ENCODE peak calls at places on chromosomes 1 and 21, in nine cellular contexts. I is HCT116, P is small intestine, U is HepG2, S is spleen, N is sigmoid colon, H is lower leg skin, C is mesendoderm, W is astrocyte of the spinal cord. K is an unnamed sample.

GRCh38 chr1:184260382-184260781 is 126.4 kb upstream of the C1orf21 start:
- DNase-seq in N (no peak), P (no peak), I (no peak), U (no peak), H (no peak), C (no peak), S (no peak), W (peak), K (peak)

GRCh38 chr1:204319462-204319861 is 40.3 kb downstream of the PLEKHA6 start:
- DNase-seq in I (peak), U (no peak), W (peak), P (no peak), C (peak), N (no peak), H (no peak), S (no peak), K (peak)

GRCh38 chr21:31213787-31214186 is 130.3 kb downstream of the TIAM1 start:
- DNase-seq in H (no peak), I (no peak), N (no peak), W (no peak), P (peak), S (no peak), C (no peak), U (no peak), K (peak)

GRCh38 chr1:209766051-209766450 is 10.2 kb downstream of the TRAF3IP3 start:
- DNase-seq in H (no peak), C (no peak), W (no peak), I (no peak), U (no peak), N (no peak), S (no peak), P (no peak), K (no peak)

GRCh38 chr1:185453496-185454192 is 136.6 kb upstream of the IVNS1ABP start:
- DNase-seq in W (peak), I (no peak), H (no peak), P (no peak), C (no peak), U (no peak), S (no peak), N (no peak), K (peak)

GRCh38 chr1:156126043-156126700 is 11.7 kb downstream of the LMNA start:
- DNase-seq in H (peak), C (peak), S (peak), I (peak), W (peak), N (peak), U (peak), P (peak), K (peak)

GRCh38 chr1:51519857-51520699 is 1.0 kb upstream of the EPS15 start:
- DNase-seq in S (no peak), H (no peak), U (no peak), N (no peak), C (no peak), P (peak), W (peak), I (no peak), K (peak)

GRCh38 chr1:181680332-181680731 is 197.0 kb downstream of the CACNA1E start:
- DNase-seq in W (no peak), P (no peak), I (no peak), S (no peak), H (no peak), U (no peak), N (no peak), C (no peak), K (no peak)

GRCh38 chr1:26949926-26950319 is 10.3 kb downstream of the KDF1 start:
- DNase-seq in H (no peak), P (peak), C (no peak), W (no peak), N (no peak), I (no peak), S (peak), U (no peak), K (no peak)

GRCh38 chr1:16122916-16123315 is 33.0 kb downstream of the EPHA2 start:
- DNase-seq in N (peak), W (peak), H (peak), S (peak), I (no peak), C (no peak), P (no peak), U (no peak), K (peak)

GRCh38 chr1:226965581-226966440 is 25.7 kb downstream of the COQ8A start:
- DNase-seq in C (no peak), U (no peak), I (no peak), H (no peak), S (no peak), P (no peak), W (no peak), N (peak), K (no peak)

GRCh38 chr1:202618387-202619022 is 91.7 kb downstream of the SYT2 start:
- DNase-seq in H (no peak), N (no peak), I (no peak), W (peak), U (no peak), P (no peak), S (peak), C (peak), K (peak)

GRCh38 chr21:46424062-46424591 is 34.6 kb upstream of the DIP2A start:
- DNase-seq in U (no peak), C (peak), P (no peak), I (no peak), H (no peak), W (no peak), S (peak), N (no peak), K (no peak)

GRCh38 chr1:233613252-233614172 is at the start of gene KCNK1:
- DNase-seq in N (peak), W (peak), P (peak), H (peak), S (no peak), U (no peak), I (peak), C (peak), K (peak)

GRCh38 chr1:8717148-8717547 is 100.3 kb downstream of the RERE start:
- DNase-seq in S (no peak), C (no peak), P (no peak), N (no peak), H (no peak), I (no peak), W (no peak), U (no peak), K (no peak)

GRCh38 chr1:10900265-10900651 is 103.8 kb upstream of the CASZ1 start:
- DNase-seq in P (no peak), U (no peak), C (peak), H (no peak), N (no peak), W (no peak), I (no peak), S (no peak), K (no peak)

GRCh38 chr1:29981586-29982239 is 741.7 kb downstream of the MATN1 start:
- DNase-seq in S (no peak), C (no peak), P (no peak), H (no peak), W (no peak), N (no peak), U (no peak), I (no peak), K (no peak)

GRCh38 chr21:21268061-21268471 is 269.9 kb downstream of the NCAM2 start:
- DNase-seq in U (no peak), P (no peak), W (peak), I (no peak), C (peak), N (no peak), H (no peak), S (no peak), K (peak)

GRCh38 chr1:113610372-113610771 is 148.9 kb downstream of the PHTF1 start:
- DNase-seq in I (no peak), W (no peak), P (no peak), C (no peak), U (no peak), S (no peak), H (no peak), N (no peak), K (no peak)

GRCh38 chr1:196317535-196318522 is 290.4 kb downstream of the KCNT2 start:
- DNase-seq in C (peak), H (no peak), P (peak), I (peak), U (peak), S (no peak), N (no peak), W (peak), K (peak)

GRCh38 chr1:61132176-61133047 is 50.1 kb downstream of the NFIA start:
- DNase-seq in P (no peak), U (no peak), S (no peak), H (no peak), I (no peak), N (no peak), C (no peak), W (peak), K (peak)
- H3K4me3 ChIP-seq in P (no peak), U (no peak), S (no peak), H (no peak), I (no peak), N (no peak), C (no peak), W (no peak), K (peak)

GRCh38 chr1:116762781-116763115 is 8.5 kb downstream of the CD2 start:
- DNase-seq in W (no peak), N (no peak), U (no peak), S (peak), H (no peak), C (no peak), I (no peak), P (no peak), K (no peak)
- H3K4me3 ChIP-seq in W (no peak), N (no peak), U (no peak), S (no peak), H (no peak), C (no peak), I (no peak), P (no peak), K (no peak)

GRCh38 chr21:15050588-15051377 is 14.0 kb downstream of the NRIP1 start:
- DNase-seq in N (no peak), H (no peak), C (peak), P (peak), S (peak), W (no peak), I (no peak), U (no peak), K (no peak)

GRCh38 chr21:15054089-15054488 is 10.7 kb downstream of the NRIP1 start:
- DNase-seq in H (no peak), W (no peak), C (no peak), N (no peak), P (no peak), U (no peak), I (no peak), S (no peak), K (no peak)

GRCh38 chr21:15053531-15053930 is 11.3 kb downstream of the NRIP1 start:
- DNase-seq in C (no peak), N (no peak), P (no peak), S (no peak), W (no peak), H (no peak), U (no peak), I (no peak), K (no peak)

GRCh38 chr21:15054606-15055239 is 10.1 kb downstream of the NRIP1 start:
- DNase-seq in C (no peak), I (no peak), H (no peak), S (no peak), N (no peak), W (no peak), P (no peak), U (no peak), K (no peak)

GRCh38 chr21:15051652-15052554 is 12.9 kb downstream of the NRIP1 start:
- DNase-seq in P (peak), H (no peak), C (peak), U (no peak), N (no peak), W (no peak), I (no peak), S (no peak), K (no peak)
- H3K4me3 ChIP-seq in P (peak), H (no peak), C (no peak), U (no peak), N (no peak), W (no peak), I (peak), S (no peak), K (no peak)

DNA sequence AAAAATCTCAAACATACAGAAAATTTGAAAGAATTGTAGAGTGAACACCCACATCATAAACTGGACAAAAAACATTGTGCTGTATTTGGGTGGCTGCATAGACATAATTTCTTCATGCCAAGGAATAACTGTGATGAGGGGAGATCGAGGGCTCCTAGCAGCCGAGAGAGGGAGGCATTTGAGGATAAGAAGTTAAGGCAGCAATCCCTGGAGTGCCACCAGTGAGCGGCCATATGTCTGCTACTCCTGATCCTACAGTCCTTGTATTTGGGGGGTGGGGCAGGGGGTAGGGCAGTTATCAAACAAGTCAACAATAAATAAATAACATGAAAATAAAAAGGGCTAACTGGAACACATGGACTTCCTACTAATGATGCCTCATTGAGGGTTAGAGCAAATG is 54.5 kb downstream of the ATP5PO start:
- DNase-seq in W (no peak), I (no peak), C (no peak), U (no peak), P (no peak), N (no peak), H (no peak), S (no peak), K (no peak)
- H3K4me3 ChIP-seq in W (no peak), I (no peak), C (no peak), U (no peak), P (no peak), N (no peak), H (no peak), S (no peak), K (no peak)

K was measured in fibroblast of pulmonary artery.